ENCODE peak calls at places on chromosomes 1 and 21, in eight cellular contexts. F is astrocyte of the cerebellum, I is ovary, C is GM23338, D is HepG2, Z is GM20000, E is GM06990, S is HL-60. O is an unnamed sample.

GRCh38 chr1:24553931-24554330 is 2.0 kb upstream of the NCMAP start:
- DNase-seq in I (no peak), F (no peak), E (no peak), D (no peak), Z (no peak), C (no peak), S (no peak), O (no peak)

GRCh38 chr1:236800002-236800620 is 5.0 kb downstream of the MTR start:
- DNase-seq in D (no peak), F (no peak), S (no peak), I (no peak), E (no peak), Z (no peak), C (no peak), O (no peak)

GRCh38 chr1:215417122-215417521 is 150.0 kb upstream of the KCTD3 start:
- DNase-seq in Z (no peak), F (no peak), I (no peak), D (no peak), E (no peak), C (no peak), S (no peak), O (no peak)

GRCh38 chr1:51989582-51990477 is 670 bp downstream of the RAB3B start:
- DNase-seq in I (no peak), F (no peak), D (no peak), Z (no peak), C (peak), S (no peak), E (no peak), O (no peak)

GRCh38 chr21:31190516-31190915 is 152.2 kb upstream of the KRTAP19-8 start:
- DNase-seq in C (no peak), E (no peak), I (no peak), Z (no peak), F (no peak), D (no peak), S (no peak), O (no peak)

GRCh38 chr1:2451744-2452582 is 24.1 kb upstream of the PLCH2 start:
- DNase-seq in I (no peak), Z (no peak), S (no peak), D (peak), F (no peak), E (no peak), C (no peak), O (no peak)

GRCh38 chr1:154154534-154155181 is at the start of gene NUP210L:
- DNase-seq in Z (no peak), C (peak), F (no peak), E (peak), D (no peak), S (no peak), I (peak), O (no peak)

GRCh38 chr1:226628624-226629155 is 80.1 kb downstream of the STUM start:
- DNase-seq in F (no peak), D (no peak), Z (no peak), C (no peak), I (peak), E (no peak), S (no peak), O (no peak)

GRCh38 chr1:2231667-2232254 is 3.6 kb downstream of the SKI start:
- DNase-seq in C (peak), F (no peak), Z (no peak), I (peak), D (peak), S (peak), E (no peak), O (peak)

GRCh38 chr1:112718691-112719418 is 3.7 kb upstream of the PPM1J start:
- DNase-seq in I (peak), E (peak), Z (peak), S (no peak), C (peak), F (no peak), D (no peak), O (peak)

GRCh38 chr21:27462786-27463185 is 495.9 kb upstream of the ADAMTS5 start:
- DNase-seq in E (no peak), I (no peak), F (no peak), Z (no peak), C (no peak), S (no peak), D (no peak), O (no peak)

GRCh38 chr1:21314797-21315396 is 24.6 kb upstream of the ECE1 start:
- DNase-seq in Z (no peak), I (no peak), F (no peak), E (no peak), D (no peak), S (no peak), C (no peak), O (no peak)

GRCh38 chr21:37829447-37829846 is 86.8 kb downstream of the KCNJ6 start:
- DNase-seq in E (no peak), I (no peak), S (peak), Z (no peak), C (no peak), F (no peak), D (peak), O (peak)

GRCh38 chr1:169309178-169310166 is 58.1 kb downstream of the NME7 start:
- DNase-seq in I (no peak), Z (peak), D (no peak), S (no peak), F (no peak), C (no peak), E (peak), O (peak)

DNA sequence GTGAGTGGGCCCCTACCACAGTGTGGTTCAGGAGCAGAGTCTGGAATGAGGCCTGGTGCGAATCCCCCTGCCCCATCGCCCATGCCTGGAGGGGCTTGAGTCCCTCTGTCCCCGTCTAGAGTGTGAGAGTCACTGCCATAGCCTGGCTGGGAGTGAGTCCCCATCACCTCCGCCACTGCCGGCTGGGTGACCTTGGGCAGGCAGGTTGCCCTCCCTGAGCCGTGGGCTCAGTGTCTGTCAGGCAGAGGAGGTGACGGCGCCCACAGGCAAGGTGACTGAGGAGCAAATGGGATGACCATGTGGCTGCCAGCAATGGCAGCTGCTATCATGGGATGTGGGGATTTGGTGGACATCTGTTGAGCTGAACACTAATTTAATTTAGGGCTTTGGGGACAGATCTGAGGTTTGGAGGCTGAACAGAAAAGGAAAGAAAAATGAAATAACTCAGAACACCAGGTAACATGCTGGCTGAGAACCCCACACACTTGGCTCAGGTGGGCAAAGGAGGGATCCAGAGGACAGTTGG is 38.1 kb upstream of the GPR153 start:
- DNase-seq in I (no peak), S (no peak), Z (no peak), C (no peak), D (no peak), E (no peak), F (no peak), O (no peak)
- TF ChIP-seq CTCF in I (no peak), S (no peak), Z (no peak), C (no peak), D (no peak), E (no peak), F (no peak), O (no peak)

GRCh38 chr1:180646093-180646492 is 14.3 kb downstream of the XPR1 start:
- DNase-seq in Z (no peak), I (no peak), F (no peak), C (no peak), D (no peak), E (no peak), S (no peak), O (no peak)
- TF ChIP-seq CTCF in Z (no peak), I (no peak), F (no peak), C (no peak), D (no peak), E (no peak), S (no peak), O (no peak)

GRCh38 chr1:212952596-212952995 is 2.3 kb downstream of the VASH2 start:
- DNase-seq in I (no peak), D (no peak), F (no peak), C (no peak), E (no peak), S (no peak), Z (no peak), O (no peak)

GRCh38 chr1:212946872-212947271 is 3.5 kb upstream of the VASH2 start:
- DNase-seq in I (no peak), D (no peak), S (no peak), E (no peak), F (no peak), Z (no peak), C (no peak), O (no peak)

GRCh38 chr1:212951058-212951923 is 950 bp downstream of the VASH2 start:
- DNase-seq in S (no peak), E (no peak), Z (peak), I (no peak), D (no peak), F (no peak), C (no peak), O (no peak)

GRCh38 chr1:212949771-212950170 is 570 bp upstream of the VASH2 start:
- DNase-seq in E (no peak), I (no peak), S (no peak), D (no peak), Z (no peak), F (no peak), C (no peak), O (no peak)

GRCh38 chr1:212950243-212951057 is at the start of gene VASH2:
- DNase-seq in I (peak), S (peak), F (peak), C (peak), Z (peak), D (peak), E (peak), O (peak)
- TF ChIP-seq CTCF in I (no peak), S (no peak), F (peak), C (no peak), Z (no peak), D (no peak), E (peak), O (no peak)

GRCh38 chr1:86515597-86515996 is 31.3 kb upstream of the CLCA4 start:
- DNase-seq in C (peak), F (no peak), D (peak), E (no peak), I (no peak), Z (no peak), S (no peak), O (no peak)
- TF ChIP-seq CTCF in C (peak), F (peak), D (peak), E (peak), I (no peak), Z (no peak), S (no peak), O (no peak)